ENCODE peak calls at places on chromosomes 2 and 18, in seven cellular contexts. One of them, this sample, is unnamed.

GRCh38 chr18:37778417-37779165 is 213.0 kb upstream of the CELF4 start:
- DNase-seq in MM.1S: peak
- DNase-seq in IMR-90: no peak
- DNase-seq in H9: peak
- DNase-seq in upper lobe of right lung: peak
- DNase-seq in tibial nerve: peak
- DNase-seq in fibroblast of mammary gland: peak
- DNase-seq in this sample: peak

GRCh38 chr2:111116843-111117665 is 3.7 kb upstream of the BCL2L11 start:
- DNase-seq in MM.1S: peak
- DNase-seq in IMR-90: peak
- DNase-seq in H9: peak
- DNase-seq in tibial nerve: peak
- DNase-seq in fibroblast of mammary gland: peak
- DNase-seq in upper lobe of right lung: peak
- DNase-seq in this sample: peak

GRCh38 chr2:164913640-164914346 is 41.5 kb downstream of the SLC38A11 start:
- DNase-seq in upper lobe of right lung: no peak
- DNase-seq in tibial nerve: no peak
- DNase-seq in MM.1S: peak
- DNase-seq in H9: no peak
- DNase-seq in IMR-90: peak
- DNase-seq in fibroblast of mammary gland: peak
- DNase-seq in this sample: no peak

GRCh38 chr2:58664523-58665155 is 423.5 kb upstream of the FANCL start:
- DNase-seq in H9: no peak
- DNase-seq in upper lobe of right lung: no peak
- DNase-seq in fibroblast of mammary gland: peak
- DNase-seq in tibial nerve: no peak
- DNase-seq in MM.1S: no peak
- DNase-seq in IMR-90: no peak
- DNase-seq in this sample: no peak

GRCh38 chr18:70368903-70369302 is 80.1 kb downstream of the SOCS6 start:
- DNase-seq in fibroblast of mammary gland: peak
- DNase-seq in IMR-90: no peak
- DNase-seq in H9: no peak
- DNase-seq in MM.1S: no peak
- DNase-seq in tibial nerve: no peak
- DNase-seq in upper lobe of right lung: no peak
- DNase-seq in this sample: no peak

GRCh38 chr18:53152478-53152877 is 812.5 kb downstream of the DCC start:
- DNase-seq in upper lobe of right lung: no peak
- DNase-seq in fibroblast of mammary gland: no peak
- DNase-seq in MM.1S: no peak
- DNase-seq in tibial nerve: no peak
- DNase-seq in IMR-90: no peak
- DNase-seq in H9: no peak
- DNase-seq in this sample: no peak

GRCh38 chr2:46269545-46270273 is 27.5 kb upstream of the EPAS1 start:
- DNase-seq in H9: no peak
- DNase-seq in MM.1S: no peak
- DNase-seq in IMR-90: peak
- DNase-seq in upper lobe of right lung: no peak
- DNase-seq in fibroblast of mammary gland: peak
- DNase-seq in tibial nerve: no peak
- DNase-seq in this sample: no peak

GRCh38 chr2:186881644-186882043 is 32.7 kb upstream of the ZSWIM2 start:
- DNase-seq in upper lobe of right lung: no peak
- DNase-seq in IMR-90: no peak
- DNase-seq in fibroblast of mammary gland: no peak
- DNase-seq in MM.1S: no peak
- DNase-seq in H9: no peak
- DNase-seq in tibial nerve: no peak
- DNase-seq in this sample: no peak

GRCh38 chr18:5424903-5425302 is 118.9 kb downstream of the EPB41L3 start:
- DNase-seq in fibroblast of mammary gland: peak
- DNase-seq in upper lobe of right lung: no peak
- DNase-seq in tibial nerve: no peak
- DNase-seq in MM.1S: peak
- DNase-seq in IMR-90: peak
- DNase-seq in H9: no peak
- DNase-seq in this sample: peak

GRCh38 chr2:62723253-62723652 is 17.7 kb downstream of the EHBP1 start:
- DNase-seq in tibial nerve: no peak
- DNase-seq in upper lobe of right lung: no peak
- DNase-seq in IMR-90: no peak
- DNase-seq in fibroblast of mammary gland: no peak
- DNase-seq in H9: no peak
- DNase-seq in MM.1S: no peak
- DNase-seq in this sample: no peak

GRCh38 chr18:9653390-9653789 is 39.0 kb upstream of the PPP4R1 start:
- DNase-seq in MM.1S: no peak
- DNase-seq in fibroblast of mammary gland: no peak
- DNase-seq in IMR-90: no peak
- DNase-seq in tibial nerve: peak
- DNase-seq in H9: no peak
- DNase-seq in upper lobe of right lung: no peak
- DNase-seq in this sample: no peak

GRCh38 chr2:175600024-175600831 is 401.8 kb downstream of the LNPK start:
- DNase-seq in MM.1S: no peak
- DNase-seq in IMR-90: no peak
- DNase-seq in H9: no peak
- DNase-seq in tibial nerve: peak
- DNase-seq in upper lobe of right lung: no peak
- DNase-seq in fibroblast of mammary gland: peak
- DNase-seq in this sample: no peak

GRCh38 chr18:45733535-45733934 is 9.6 kb downstream of the SLC14A1 start:
- DNase-seq in fibroblast of mammary gland: no peak
- DNase-seq in IMR-90: no peak
- DNase-seq in tibial nerve: no peak
- DNase-seq in upper lobe of right lung: no peak
- DNase-seq in H9: peak
- DNase-seq in MM.1S: no peak
- DNase-seq in this sample: no peak

GRCh38 chr2:9757430-9758287 is 85.6 kb upstream of the TAF1B start:
- DNase-seq in upper lobe of right lung: peak
- DNase-seq in H9: peak
- DNase-seq in fibroblast of mammary gland: no peak
- DNase-seq in IMR-90: peak
- DNase-seq in tibial nerve: no peak
- DNase-seq in MM.1S: no peak
- DNase-seq in this sample: peak

DNA sequence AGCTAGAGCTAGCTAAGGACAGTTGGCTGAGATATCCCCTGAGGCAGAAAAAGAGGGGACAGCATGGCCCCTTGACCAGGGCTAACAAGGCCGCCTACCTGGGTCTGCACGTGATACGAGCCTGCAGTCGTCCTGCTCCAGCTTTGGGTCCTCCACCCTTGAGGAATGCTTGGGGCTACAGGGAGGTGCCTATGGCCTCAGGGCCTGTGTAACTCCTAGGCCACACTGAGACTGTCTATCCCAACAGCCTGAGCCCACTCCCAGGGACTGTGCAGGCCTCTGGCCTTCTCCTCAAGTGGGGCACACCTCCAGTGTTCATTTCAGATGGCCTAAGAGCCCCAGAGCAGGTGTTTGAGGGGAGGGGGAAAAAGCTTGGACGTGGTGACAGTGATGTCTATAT is 136.7 kb upstream of the SATB2 start:
- DNase-seq in MM.1S: no peak
- DNase-seq in IMR-90: no peak
- DNase-seq in fibroblast of mammary gland: no peak
- DNase-seq in tibial nerve: no peak
- DNase-seq in H9: no peak
- DNase-seq in upper lobe of right lung: no peak
- DNase-seq in this sample: no peak
- TF ChIP-seq CTCF in MM.1S: no peak
- TF ChIP-seq CTCF in IMR-90: no peak
- TF ChIP-seq CTCF in fibroblast of mammary gland: no peak
- TF ChIP-seq CTCF in tibial nerve: no peak
- TF ChIP-seq CTCF in H9: no peak
- TF ChIP-seq CTCF in upper lobe of right lung: no peak
- TF ChIP-seq CTCF in this sample: no peak

GRCh38 chr2:129724021-129724757 is 255.3 kb upstream of the RAB6C start:
- DNase-seq in IMR-90: no peak
- DNase-seq in MM.1S: no peak
- DNase-seq in upper lobe of right lung: no peak
- DNase-seq in H9: no peak
- DNase-seq in fibroblast of mammary gland: no peak
- DNase-seq in tibial nerve: no peak
- DNase-seq in this sample: no peak

GRCh38 chr2:129728251-129728972 is 251.1 kb upstream of the RAB6C start:
- DNase-seq in MM.1S: no peak
- DNase-seq in IMR-90: no peak
- DNase-seq in upper lobe of right lung: no peak
- DNase-seq in tibial nerve: no peak
- DNase-seq in fibroblast of mammary gland: no peak
- DNase-seq in H9: no peak
- DNase-seq in this sample: no peak

GRCh38 chr2:129727286-129727685 is 252.2 kb upstream of the RAB6C start:
- DNase-seq in fibroblast of mammary gland: no peak
- DNase-seq in MM.1S: no peak
- DNase-seq in H9: no peak
- DNase-seq in upper lobe of right lung: no peak
- DNase-seq in IMR-90: no peak
- DNase-seq in tibial nerve: no peak
- DNase-seq in this sample: no peak

GRCh38 chr2:129723277-129724020 is 256.0 kb upstream of the RAB6C start:
- DNase-seq in upper lobe of right lung: no peak
- DNase-seq in fibroblast of mammary gland: no peak
- DNase-seq in tibial nerve: no peak
- DNase-seq in IMR-90: no peak
- DNase-seq in H9: no peak
- DNase-seq in MM.1S: no peak
- DNase-seq in this sample: no peak

DNA sequence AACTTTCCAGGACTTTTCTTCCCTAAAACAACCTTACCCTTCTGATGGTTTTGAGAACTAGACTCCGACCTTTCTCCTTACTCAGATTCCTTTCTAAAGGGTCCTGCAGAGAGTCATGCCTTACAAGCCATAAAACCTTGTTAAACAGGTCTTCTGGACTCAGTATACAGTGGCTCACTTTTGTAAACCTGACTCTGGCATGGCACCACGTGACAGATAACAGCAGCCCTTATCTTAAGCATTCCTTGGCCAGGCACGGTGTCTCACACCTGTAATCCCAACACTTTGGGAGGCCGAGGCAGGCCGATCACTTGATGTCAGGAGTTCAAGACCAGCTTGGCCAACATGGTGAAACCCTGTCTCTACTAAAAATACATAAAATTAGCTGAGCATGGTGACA is 253.2 kb upstream of the RAB6C start:
- DNase-seq in MM.1S: no peak
- DNase-seq in tibial nerve: no peak
- DNase-seq in H9: no peak
- DNase-seq in fibroblast of mammary gland: no peak
- DNase-seq in upper lobe of right lung: no peak
- DNase-seq in IMR-90: no peak
- DNase-seq in this sample: no peak
- TF ChIP-seq CTCF in MM.1S: no peak
- TF ChIP-seq CTCF in tibial nerve: no peak
- TF ChIP-seq CTCF in H9: no peak
- TF ChIP-seq CTCF in fibroblast of mammary gland: no peak
- TF ChIP-seq CTCF in upper lobe of right lung: no peak
- TF ChIP-seq CTCF in IMR-90: no peak
- TF ChIP-seq CTCF in this sample: no peak

GRCh38 chr18:48799724-48800315 is 150.9 kb downstream of the SMAD7 start:
- DNase-seq in fibroblast of mammary gland: no peak
- DNase-seq in tibial nerve: no peak
- DNase-seq in H9: peak
- DNase-seq in MM.1S: no peak
- DNase-seq in upper lobe of right lung: peak
- DNase-seq in IMR-90: no peak
- DNase-seq in this sample: no peak
- TF ChIP-seq CTCF in fibroblast of mammary gland: no peak
- TF ChIP-seq CTCF in tibial nerve: no peak
- TF ChIP-seq CTCF in H9: no peak
- TF ChIP-seq CTCF in MM.1S: no peak
- TF ChIP-seq CTCF in upper lobe of right lung: no peak
- TF ChIP-seq CTCF in IMR-90: no peak
- TF ChIP-seq CTCF in this sample: no peak

DNA sequence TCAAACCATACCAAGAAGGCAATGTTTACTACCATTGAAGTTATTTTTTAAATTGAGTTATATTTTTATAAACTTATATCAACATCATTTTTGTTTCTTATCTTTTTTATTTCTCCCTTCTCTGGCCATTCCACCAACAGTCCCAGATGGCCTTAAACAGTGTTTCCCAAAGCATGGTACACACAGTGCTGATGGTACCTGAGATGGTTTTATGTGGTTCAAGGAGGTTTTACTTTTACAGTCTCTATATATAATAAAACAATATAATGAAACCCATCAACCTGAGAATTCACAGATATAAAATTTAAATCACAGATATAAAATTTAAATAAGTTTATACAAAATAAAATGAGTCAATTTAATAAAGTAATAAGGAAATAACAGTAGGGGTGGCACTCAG is 65.1 kb upstream of the MSTN start:
- DNase-seq in IMR-90: no peak
- DNase-seq in H9: no peak
- DNase-seq in MM.1S: no peak
- DNase-seq in tibial nerve: no peak
- DNase-seq in fibroblast of mammary gland: no peak
- DNase-seq in upper lobe of right lung: no peak
- DNase-seq in this sample: no peak
- TF ChIP-seq CTCF in IMR-90: no peak
- TF ChIP-seq CTCF in H9: no peak
- TF ChIP-seq CTCF in MM.1S: no peak
- TF ChIP-seq CTCF in tibial nerve: no peak
- TF ChIP-seq CTCF in fibroblast of mammary gland: no peak
- TF ChIP-seq CTCF in upper lobe of right lung: no peak
- TF ChIP-seq CTCF in this sample: no peak